ENCODE peak calls at places on chromosomes 4 and X, in seven cellular contexts. G is foreskin fibroblast; E is fibroblast of mammary gland; C is left cardiac atrium; W is GM20000; J is A172; S is stimulated activated CD4-positive, alpha-beta T cell treated with anti-CD3 and anti-CD28 coated beads, Interleukin-1b, Interleukin-23, amount 100 ng/mL, for 24 hours. I is an unnamed sample.
A peak's percentile ranks its signal among the peaks of the same experiment; 100 is the strongest.

GRCh38 chrX:155027509-155028066 is 944 bp downstream of the FUNDC2 start:
- DNase-seq in G (peak; percentile 67), E (peak; percentile 82), C (no peak), W (no peak), J (peak; percentile 55), S (no peak), I (peak; percentile 40)

GRCh38 chr4:7066493-7066892 is 1.4 kb downstream of the GRPEL1 start:
- DNase-seq in G (no peak), E (no peak), C (no peak), W (no peak), J (no peak), S (no peak), I (no peak)

GRCh38 chr4:157075811-157076577 is at the start of gene GLRB:
- DNase-seq in G (peak; percentile 69), E (no peak), C (peak; percentile 26), W (peak; percentile 24), J (no peak), S (no peak), I (no peak)

GRCh38 chr4:68375667-68376559 is 26.0 kb upstream of the YTHDC1 start:
- DNase-seq in G (peak; percentile 82), E (peak; percentile 65), C (no peak), W (peak; percentile 39), J (peak; percentile 65), S (no peak), I (peak; percentile 65)

GRCh38 chr4:683982-684571 is 4.9 kb downstream of the SLC49A3 start:
- DNase-seq in G (peak; percentile 84), E (peak; percentile 63), C (peak; percentile 83), W (peak; percentile 78), J (peak; percentile 19), S (no peak), I (peak; percentile 40)

GRCh38 chr4:6889101-6889735 is 20.4 kb upstream of the TBC1D14 start:
- DNase-seq in G (no peak), E (no peak), C (no peak), W (no peak), J (no peak), S (no peak), I (no peak)

GRCh38 chr4:40617903-40618302 is 11.8 kb downstream of the RBM47 start:
- DNase-seq in G (no peak), E (peak; percentile 15), C (no peak), W (no peak), J (no peak), S (no peak), I (no peak)

GRCh38 chr4:150181536-150181935 is 103.3 kb downstream of the DCLK2 start:
- DNase-seq in G (peak; percentile 19), E (peak; percentile 24), C (no peak), W (no peak), J (peak; percentile 26), S (no peak), I (no peak)

GRCh38 chr4:176302283-176303275 is 17.2 kb upstream of the SPCS3 start:
- DNase-seq in G (peak; percentile 83), E (peak; percentile 84), C (no peak), W (no peak), J (peak; percentile 81), S (no peak), I (no peak)

I was measured in GM12865.